ENCODE peak calls at places on chromosomes 1 and 21, in six cellular contexts. W is spleen, M is pancreas, Z is EH, U is EL, L is pulmonary artery endothelial cell. S is an unnamed sample.

GRCh38 chr1:88731475-88731874 is 47.4 kb downstream of the PKN2 start:
- DNase-seq in W (no peak), M (no peak), Z (peak; percentile 98), U (peak; percentile 94), L (peak; percentile 5), S (no peak)

GRCh38 chr1:1428174-1428573 is 7.1 kb upstream of the ANKRD65 start:
- DNase-seq in W (peak; percentile 49), M (no peak), Z (no peak), U (no peak), L (no peak), S (no peak)

GRCh38 chr1:82934069-82934468 is 1064.9 kb downstream of the TTLL7 start:
- DNase-seq in W (no peak), M (no peak), Z (no peak), U (no peak), L (no peak), S (no peak)

GRCh38 chr21:24729568-24729967 is 877.7 kb downstream of the MRPL39 start:
- DNase-seq in W (no peak), M (no peak), Z (no peak), U (no peak), L (no peak), S (no peak)

GRCh38 chr1:211648336-211648735 is 27.1 kb downstream of the NEK2 start:
- DNase-seq in W (no peak), M (peak; percentile 54), Z (no peak), U (no peak), L (peak; percentile 63), S (no peak)

GRCh38 chr1:113811353-113811887 is 856 bp downstream of the RSBN1 start:
- DNase-seq in W (peak; percentile 77), M (no peak), Z (peak; percentile 31), U (peak; percentile 40), L (no peak), S (peak; percentile 74)

GRCh38 chr1:152048641-152048970 is 11.8 kb upstream of the S100A11 start:
- DNase-seq in W (no peak), M (no peak), Z (no peak), U (no peak), L (no peak), S (no peak)

GRCh38 chr1:2104621-2105427 is 54.6 kb downstream of the PRKCZ start:
- DNase-seq in W (no peak), M (peak; percentile 32), Z (no peak), U (no peak), L (no peak), S (no peak)

GRCh38 chr1:187551061-187551460 is 722.3 kb downstream of the PLA2G4A start:
- DNase-seq in W (peak; percentile 73), M (no peak), Z (no peak), U (no peak), L (no peak), S (no peak)

GRCh38 chr1:92882817-92883216 is 51.0 kb downstream of the RPL5 start:
- DNase-seq in W (no peak), M (no peak), Z (peak; percentile 67), U (peak; percentile 35), L (no peak), S (no peak)

GRCh38 chr1:1435911-1436633 is 582 bp downstream of the VWA1 start:
- DNase-seq in W (peak; percentile 65), M (peak; percentile 42), Z (no peak), U (no peak), L (no peak), S (no peak)

GRCh38 chr1:223212441-223212840 is 69.4 kb upstream of the TLR5 start:
- DNase-seq in W (no peak), M (no peak), Z (no peak), U (no peak), L (no peak), S (no peak)

GRCh38 chr1:183568176-183569041 is 21.9 kb downstream of the NCF2 start:
- DNase-seq in W (peak; percentile 83), M (no peak), Z (peak; percentile 58), U (peak; percentile 11), L (peak; percentile 33), S (no peak)

GRCh38 chr1:187892640-187893039 is 1063.9 kb downstream of the PLA2G4A start:
- DNase-seq in W (no peak), M (no peak), Z (no peak), U (no peak), L (no peak), S (no peak)

GRCh38 chr1:201964266-201964665 is 9.0 kb downstream of the TIMM17A start:
- DNase-seq in W (no peak), M (no peak), Z (peak; percentile 81), U (peak; percentile 61), L (no peak), S (no peak)

GRCh38 chr1:213989071-213989739 is 1.4 kb downstream of the PROX1 start:
- DNase-seq in W (no peak), M (no peak), Z (peak; percentile 7), U (no peak), L (no peak), S (no peak)

GRCh38 chr21:41877901-41878830 is 978 bp downstream of the PRDM15 start:
- DNase-seq in W (peak; percentile 89), M (peak; percentile 66), Z (peak; percentile 71), U (peak; percentile 53), L (no peak), S (no peak)

GRCh38 chr1:25148673-25149300 is 83.5 kb downstream of the SYF2 start:
- DNase-seq in W (no peak), M (no peak), Z (peak; percentile 30), U (peak; percentile 24), L (no peak), S (no peak)

GRCh38 chr1:12546771-12547585 is 71.0 kb downstream of the DHRS3 start:
- DNase-seq in W (no peak), M (no peak), Z (no peak), U (no peak), L (no peak), S (no peak)

GRCh38 chr1:116534014-116534739 is 36.6 kb downstream of the CD58 start:
- DNase-seq in W (no peak), M (no peak), Z (no peak), U (no peak), L (no peak), S (no peak)

GRCh38 chr1:22196641-22197040 is 53.7 kb upstream of the WNT4 start:
- DNase-seq in W (no peak), M (no peak), Z (no peak), U (no peak), L (no peak), S (no peak)

GRCh38 chr1:16996845-16997244 is 14.9 kb downstream of the ATP13A2 start:
- DNase-seq in W (no peak), M (no peak), Z (no peak), U (no peak), L (no peak), S (no peak)

GRCh38 chr1:1371741-1372711 is 3.0 kb downstream of the AURKAIP1 start:
- DNase-seq in W (peak; percentile 93), M (peak; percentile 83), Z (peak; percentile 65), U (peak; percentile 61), L (no peak), S (peak; percentile 85)

GRCh38 chr1:32861904-32862698 is 8.6 kb downstream of the FNDC5 start:
- DNase-seq in W (no peak), M (no peak), Z (peak; percentile 51), U (peak; percentile 68), L (no peak), S (peak; percentile 16)

GRCh38 chr1:25031966-25032667 is 102.0 kb upstream of the RUNX3 start:
- DNase-seq in W (peak; percentile 84), M (peak; percentile 57), Z (peak; percentile 67), U (no peak), L (no peak), S (no peak)

GRCh38 chr21:33089439-33089838 is 19.5 kb downstream of the OLIG1 start:
- DNase-seq in W (no peak), M (no peak), Z (no peak), U (no peak), L (no peak), S (no peak)

GRCh38 chr1:152410599-152410998 is 3.5 kb downstream of the CRNN start:
- DNase-seq in W (no peak), M (peak; percentile 9), Z (peak; percentile 49), U (peak; percentile 62), L (no peak), S (no peak)

GRCh38 chr1:53557830-53558784 is 98.9 kb downstream of the DMRTB1 start:
- DNase-seq in W (peak; percentile 66), M (no peak), Z (no peak), U (no peak), L (no peak), S (no peak)

GRCh38 chr1:39501666-39502065 is 10.2 kb downstream of the BMP8A start:
- DNase-seq in W (peak; percentile 18), M (no peak), Z (peak; percentile 65), U (peak; percentile 60), L (no peak), S (no peak)

GRCh38 chr1:98369463-98369862 is 292.1 kb upstream of the SNX7 start:
- DNase-seq in W (no peak), M (no peak), Z (no peak), U (no peak), L (no peak), S (no peak)

GRCh38 chr21:15241997-15242767 is 177.4 kb upstream of the NRIP1 start:
- DNase-seq in W (no peak), M (no peak), Z (no peak), U (no peak), L (no peak), S (no peak)

S was measured in type B pancreatic cell.